ENCODE peak calls at places on chromosomes 12 and 14, in seven cellular contexts. One of them, this sample, is unnamed.

GRCh38 chr12:47343684-47344567 is 264.2 kb upstream of the AMIGO2 start:
- DNase-seq in progenitor cell of endocrine pancreas: no peak
- DNase-seq in heart left ventricle: no peak
- DNase-seq in HFF-Myc: peak
- DNase-seq in lower leg skin: no peak
- DNase-seq in cardiac muscle cell: no peak
- DNase-seq in fibroblast of villous mesenchyme: no peak
- DNase-seq in this sample: no peak

GRCh38 chr14:26128931-26129674 is 468.7 kb downstream of the NOVA1 start:
- DNase-seq in heart left ventricle: no peak
- DNase-seq in cardiac muscle cell: peak
- DNase-seq in progenitor cell of endocrine pancreas: no peak
- DNase-seq in fibroblast of villous mesenchyme: no peak
- DNase-seq in lower leg skin: no peak
- DNase-seq in HFF-Myc: no peak
- DNase-seq in this sample: no peak

GRCh38 chr12:5272061-5272820 is 159.7 kb upstream of the NTF3 start:
- DNase-seq in fibroblast of villous mesenchyme: peak
- DNase-seq in cardiac muscle cell: no peak
- DNase-seq in lower leg skin: no peak
- DNase-seq in heart left ventricle: no peak
- DNase-seq in HFF-Myc: no peak
- DNase-seq in progenitor cell of endocrine pancreas: no peak
- DNase-seq in this sample: no peak

GRCh38 chr12:92363295-92364146 is 217.9 kb upstream of the BTG1 start:
- DNase-seq in fibroblast of villous mesenchyme: peak
- DNase-seq in cardiac muscle cell: peak
- DNase-seq in lower leg skin: peak
- DNase-seq in progenitor cell of endocrine pancreas: no peak
- DNase-seq in HFF-Myc: peak
- DNase-seq in heart left ventricle: peak
- DNase-seq in this sample: no peak

GRCh38 chr14:76138119-76138757 is 13.5 kb upstream of the GPATCH2L start:
- DNase-seq in HFF-Myc: no peak
- DNase-seq in lower leg skin: no peak
- DNase-seq in fibroblast of villous mesenchyme: no peak
- DNase-seq in heart left ventricle: no peak
- DNase-seq in progenitor cell of endocrine pancreas: no peak
- DNase-seq in cardiac muscle cell: no peak
- DNase-seq in this sample: no peak

GRCh38 chr12:120962487-120963054 is 15.8 kb upstream of the HNF1A start:
- DNase-seq in fibroblast of villous mesenchyme: no peak
- DNase-seq in lower leg skin: no peak
- DNase-seq in heart left ventricle: no peak
- DNase-seq in cardiac muscle cell: no peak
- DNase-seq in progenitor cell of endocrine pancreas: no peak
- DNase-seq in HFF-Myc: no peak
- DNase-seq in this sample: no peak

GRCh38 chr14:50000215-50001145 is 107.6 kb downstream of the ARF6 start:
- DNase-seq in lower leg skin: peak
- DNase-seq in heart left ventricle: peak
- DNase-seq in progenitor cell of endocrine pancreas: no peak
- DNase-seq in HFF-Myc: peak
- DNase-seq in cardiac muscle cell: peak
- DNase-seq in fibroblast of villous mesenchyme: peak
- DNase-seq in this sample: peak

GRCh38 chr14:63752449-63753169 is 24.7 kb upstream of the SGPP1 start:
- DNase-seq in lower leg skin: no peak
- DNase-seq in fibroblast of villous mesenchyme: peak
- DNase-seq in cardiac muscle cell: peak
- DNase-seq in HFF-Myc: no peak
- DNase-seq in heart left ventricle: no peak
- DNase-seq in progenitor cell of endocrine pancreas: no peak
- DNase-seq in this sample: no peak

GRCh38 chr12:120592121-120593049 is 11.2 kb upstream of the POP5 start:
- DNase-seq in progenitor cell of endocrine pancreas: no peak
- DNase-seq in fibroblast of villous mesenchyme: no peak
- DNase-seq in heart left ventricle: no peak
- DNase-seq in lower leg skin: no peak
- DNase-seq in HFF-Myc: no peak
- DNase-seq in cardiac muscle cell: no peak
- DNase-seq in this sample: no peak

GRCh38 chr12:1630081-1630826 is 1.2 kb downstream of the WNT5B start:
- DNase-seq in lower leg skin: peak
- DNase-seq in cardiac muscle cell: peak
- DNase-seq in HFF-Myc: no peak
- DNase-seq in progenitor cell of endocrine pancreas: no peak
- DNase-seq in fibroblast of villous mesenchyme: no peak
- DNase-seq in heart left ventricle: peak
- DNase-seq in this sample: no peak
- TF ChIP-seq CTCF in lower leg skin: no peak
- TF ChIP-seq CTCF in cardiac muscle cell: peak
- TF ChIP-seq CTCF in HFF-Myc: no peak
- TF ChIP-seq CTCF in progenitor cell of endocrine pancreas: peak
- TF ChIP-seq CTCF in fibroblast of villous mesenchyme: peak
- TF ChIP-seq CTCF in heart left ventricle: no peak
- TF ChIP-seq CTCF in this sample: no peak

GRCh38 chr12:132163911-132164288 is 19.6 kb downstream of the NOC4L start:
- DNase-seq in fibroblast of villous mesenchyme: no peak
- DNase-seq in cardiac muscle cell: no peak
- DNase-seq in HFF-Myc: no peak
- DNase-seq in progenitor cell of endocrine pancreas: no peak
- DNase-seq in lower leg skin: no peak
- DNase-seq in heart left ventricle: no peak
- DNase-seq in this sample: no peak
- TF ChIP-seq CTCF in fibroblast of villous mesenchyme: peak
- TF ChIP-seq CTCF in cardiac muscle cell: peak
- TF ChIP-seq CTCF in HFF-Myc: no peak
- TF ChIP-seq CTCF in progenitor cell of endocrine pancreas: peak
- TF ChIP-seq CTCF in lower leg skin: no peak
- TF ChIP-seq CTCF in heart left ventricle: no peak
- TF ChIP-seq CTCF in this sample: peak

GRCh38 chr12:127455347-127456265 is 811.4 kb upstream of the TMEM132C start:
- DNase-seq in cardiac muscle cell: no peak
- DNase-seq in progenitor cell of endocrine pancreas: peak
- DNase-seq in fibroblast of villous mesenchyme: no peak
- DNase-seq in heart left ventricle: no peak
- DNase-seq in lower leg skin: no peak
- DNase-seq in HFF-Myc: no peak
- DNase-seq in this sample: no peak

GRCh38 chr12:127445583-127445982 is 821.4 kb upstream of the TMEM132C start:
- DNase-seq in HFF-Myc: no peak
- DNase-seq in fibroblast of villous mesenchyme: peak
- DNase-seq in progenitor cell of endocrine pancreas: no peak
- DNase-seq in heart left ventricle: no peak
- DNase-seq in lower leg skin: no peak
- DNase-seq in cardiac muscle cell: no peak
- DNase-seq in this sample: no peak

DNA sequence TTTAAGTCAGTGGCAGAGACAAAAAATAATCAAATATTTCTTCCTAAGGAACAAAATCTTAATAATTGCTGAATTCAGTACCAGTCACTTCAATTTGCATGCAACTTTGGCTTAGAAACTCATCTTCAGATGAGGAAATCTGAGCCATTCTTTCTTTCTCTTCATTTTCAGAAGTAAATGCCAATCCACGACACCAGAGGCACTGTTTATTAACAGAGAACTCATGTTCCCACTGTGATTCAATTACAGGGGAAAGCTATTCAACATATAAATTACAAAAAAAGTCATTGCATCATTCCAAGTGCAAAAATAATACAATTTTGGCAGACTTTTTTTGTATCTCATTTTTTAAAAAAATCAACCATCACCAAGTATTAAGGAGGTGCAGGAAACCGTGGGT is 816.1 kb upstream of the TMEM132C start:
- DNase-seq in heart left ventricle: no peak
- DNase-seq in HFF-Myc: no peak
- DNase-seq in progenitor cell of endocrine pancreas: no peak
- DNase-seq in lower leg skin: no peak
- DNase-seq in fibroblast of villous mesenchyme: no peak
- DNase-seq in cardiac muscle cell: no peak
- DNase-seq in this sample: no peak
- TF ChIP-seq CTCF in heart left ventricle: no peak
- TF ChIP-seq CTCF in HFF-Myc: no peak
- TF ChIP-seq CTCF in progenitor cell of endocrine pancreas: peak
- TF ChIP-seq CTCF in lower leg skin: no peak
- TF ChIP-seq CTCF in fibroblast of villous mesenchyme: no peak
- TF ChIP-seq CTCF in cardiac muscle cell: no peak
- TF ChIP-seq CTCF in this sample: no peak

GRCh38 chr14:35438910-35439713 is 34.6 kb upstream of the NFKBIA start:
- DNase-seq in heart left ventricle: no peak
- DNase-seq in HFF-Myc: no peak
- DNase-seq in lower leg skin: no peak
- DNase-seq in fibroblast of villous mesenchyme: no peak
- DNase-seq in cardiac muscle cell: peak
- DNase-seq in progenitor cell of endocrine pancreas: no peak
- DNase-seq in this sample: no peak
- TF ChIP-seq CTCF in heart left ventricle: no peak
- TF ChIP-seq CTCF in HFF-Myc: peak
- TF ChIP-seq CTCF in lower leg skin: no peak
- TF ChIP-seq CTCF in fibroblast of villous mesenchyme: peak
- TF ChIP-seq CTCF in cardiac muscle cell: peak
- TF ChIP-seq CTCF in progenitor cell of endocrine pancreas: peak
- TF ChIP-seq CTCF in this sample: peak

DNA sequence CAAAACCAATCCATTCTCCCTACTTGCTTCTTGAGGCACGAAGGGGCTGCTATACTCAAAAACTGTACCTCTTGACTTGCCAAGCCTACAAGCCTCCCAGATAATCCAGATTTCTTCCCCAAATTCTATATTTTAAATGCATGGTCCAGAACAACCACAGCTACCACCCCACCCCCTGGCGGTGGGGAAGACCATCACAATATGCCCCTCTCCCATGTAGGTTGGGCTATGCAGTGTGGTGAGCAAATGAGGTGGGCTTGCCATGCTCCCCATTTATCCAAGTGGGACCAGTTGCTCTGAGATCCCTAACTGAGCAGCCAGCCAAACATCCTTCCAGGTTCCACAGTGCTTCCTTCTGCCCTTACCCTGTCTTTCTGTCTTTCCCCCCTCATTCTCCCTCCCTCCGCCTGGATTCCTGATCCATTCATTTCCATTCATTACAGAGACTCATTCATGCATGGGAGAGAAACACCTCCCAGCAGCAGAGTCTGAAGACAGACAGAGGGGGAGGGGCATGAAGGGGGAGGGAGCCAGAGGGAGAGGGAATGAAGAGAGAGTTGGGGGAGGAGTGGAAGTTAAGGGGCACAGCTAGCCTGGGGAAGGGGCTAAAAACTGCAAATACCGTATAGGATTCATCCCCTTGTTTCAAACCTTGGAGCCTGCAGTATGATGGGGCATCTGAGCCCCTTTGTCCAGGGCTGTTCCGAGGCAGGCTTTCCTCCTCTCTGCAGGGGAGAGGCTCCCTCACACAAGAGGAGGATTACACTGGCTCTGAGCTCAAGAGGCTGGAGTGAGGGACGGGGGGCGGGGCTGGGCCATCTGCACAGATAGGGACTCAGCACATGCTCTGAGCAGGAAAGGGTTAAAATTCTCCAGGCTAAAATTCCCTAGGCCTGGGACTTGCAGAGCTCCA is 4.4 kb downstream of the ZNF219 start:
- DNase-seq in cardiac muscle cell: peak
- DNase-seq in heart left ventricle: no peak
- DNase-seq in fibroblast of villous mesenchyme: no peak
- DNase-seq in HFF-Myc: no peak
- DNase-seq in lower leg skin: no peak
- DNase-seq in progenitor cell of endocrine pancreas: no peak
- DNase-seq in this sample: no peak
- TF ChIP-seq CTCF in cardiac muscle cell: peak
- TF ChIP-seq CTCF in heart left ventricle: no peak
- TF ChIP-seq CTCF in fibroblast of villous mesenchyme: peak
- TF ChIP-seq CTCF in HFF-Myc: peak
- TF ChIP-seq CTCF in lower leg skin: no peak
- TF ChIP-seq CTCF in progenitor cell of endocrine pancreas: peak
- TF ChIP-seq CTCF in this sample: peak

GRCh38 chr12:18323159-18323558 is 61.8 kb downstream of the PIK3C2G start:
- DNase-seq in cardiac muscle cell: peak
- DNase-seq in progenitor cell of endocrine pancreas: no peak
- DNase-seq in HFF-Myc: peak
- DNase-seq in heart left ventricle: no peak
- DNase-seq in lower leg skin: no peak
- DNase-seq in fibroblast of villous mesenchyme: no peak
- DNase-seq in this sample: no peak

GRCh38 chr12:18320976-18321375 is 59.7 kb downstream of the PIK3C2G start:
- DNase-seq in cardiac muscle cell: no peak
- DNase-seq in heart left ventricle: no peak
- DNase-seq in progenitor cell of endocrine pancreas: no peak
- DNase-seq in fibroblast of villous mesenchyme: no peak
- DNase-seq in HFF-Myc: no peak
- DNase-seq in lower leg skin: no peak
- DNase-seq in this sample: no peak

DNA sequence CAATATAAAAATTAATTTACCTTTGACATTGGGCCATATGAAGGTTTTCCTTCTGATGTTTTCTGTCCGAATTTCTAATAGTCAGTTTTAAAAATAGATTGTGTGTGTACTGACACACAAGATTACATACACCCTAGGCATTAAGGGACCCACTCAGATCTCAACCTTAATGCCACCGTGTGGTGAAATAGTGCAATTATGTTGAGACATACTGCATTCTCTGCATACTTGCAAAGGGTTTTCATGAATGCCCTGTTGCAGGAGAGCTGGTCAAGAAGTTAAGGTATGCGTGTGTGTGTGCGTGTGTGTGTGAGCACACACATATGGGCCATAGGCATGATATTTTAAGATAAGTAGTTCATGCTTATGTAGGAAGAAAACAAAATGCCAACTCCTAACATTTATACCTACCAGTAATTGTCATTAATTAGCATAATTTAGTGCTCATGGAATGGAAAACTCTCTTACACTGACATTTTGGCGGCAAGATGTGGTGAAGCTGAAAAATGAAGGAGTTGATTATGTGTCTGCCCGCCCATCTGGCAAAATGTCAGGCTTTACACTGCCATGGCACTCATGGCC is 58.8 kb downstream of the PIK3C2G start:
- DNase-seq in heart left ventricle: no peak
- DNase-seq in lower leg skin: no peak
- DNase-seq in fibroblast of villous mesenchyme: peak
- DNase-seq in progenitor cell of endocrine pancreas: no peak
- DNase-seq in HFF-Myc: peak
- DNase-seq in cardiac muscle cell: peak
- DNase-seq in this sample: no peak
- TF ChIP-seq CTCF in heart left ventricle: peak
- TF ChIP-seq CTCF in lower leg skin: no peak
- TF ChIP-seq CTCF in fibroblast of villous mesenchyme: peak
- TF ChIP-seq CTCF in progenitor cell of endocrine pancreas: peak
- TF ChIP-seq CTCF in HFF-Myc: peak
- TF ChIP-seq CTCF in cardiac muscle cell: peak
- TF ChIP-seq CTCF in this sample: peak

DNA sequence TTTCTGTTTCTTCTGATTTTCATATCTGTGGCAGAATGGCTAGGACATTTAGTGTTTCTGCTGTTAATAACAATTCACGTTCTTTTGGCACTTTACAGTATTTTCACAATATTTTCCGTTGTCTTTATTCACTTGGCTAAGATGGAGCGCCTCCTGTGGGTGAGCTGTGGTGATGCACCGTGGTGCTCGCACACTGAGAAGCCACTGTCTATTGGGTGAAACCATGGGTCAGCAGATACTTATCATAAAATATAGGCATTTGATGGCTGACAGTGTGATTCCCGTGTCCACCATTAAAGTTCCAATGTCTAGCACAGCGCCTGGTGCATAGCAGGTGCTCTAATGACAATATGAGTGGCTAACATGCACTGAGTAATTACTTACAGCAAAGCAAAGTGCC is 141.8 kb downstream of the VRK1 start:
- DNase-seq in cardiac muscle cell: no peak
- DNase-seq in heart left ventricle: no peak
- DNase-seq in progenitor cell of endocrine pancreas: no peak
- DNase-seq in HFF-Myc: no peak
- DNase-seq in lower leg skin: no peak
- DNase-seq in fibroblast of villous mesenchyme: no peak
- DNase-seq in this sample: no peak
- TF ChIP-seq CTCF in cardiac muscle cell: no peak
- TF ChIP-seq CTCF in heart left ventricle: no peak
- TF ChIP-seq CTCF in progenitor cell of endocrine pancreas: peak
- TF ChIP-seq CTCF in HFF-Myc: peak
- TF ChIP-seq CTCF in lower leg skin: no peak
- TF ChIP-seq CTCF in fibroblast of villous mesenchyme: no peak
- TF ChIP-seq CTCF in this sample: peak